ENCODE peak calls at places on chromosomes 2 and 18, in ten cellular contexts. A is ureter; E is posterior cingulate gyrus; J is psoas muscle; U is NCI-H774; V is stimulated activated CD4-positive, alpha-beta T cell treated with anti-CD3 and anti-CD28 coated beads, TNF-alpha, amount 100 ng/mL, for 4 hours; N is B cell; Y is WERI-Rb-1; C is aorta; W is NCI-H1092. Z is an unnamed sample.
A peak's percentile ranks its signal among the peaks of the same experiment; 100 is the strongest.

GRCh38 chr18:63963610-63964256 is 6.1 kb upstream of the SERPINB8 start:
- DNase-seq in J (peak; percentile 18), V (no peak), A (peak; percentile 64), E (no peak), N (peak; percentile 69), U (no peak), W (peak; percentile 34), C (no peak), Y (peak; percentile 73), Z (no peak)

GRCh38 chr2:96977631-96978195 is 8.7 kb downstream of the FAM178B start:
- DNase-seq in W (no peak), C (no peak), E (no peak), U (no peak), V (no peak), A (no peak), Y (no peak), J (no peak), N (no peak), Z (peak; percentile 19)

GRCh38 chr2:47069628-47070154 is 85.4 kb downstream of the STPG4 start:
- DNase-seq in W (no peak), E (peak; percentile 56), Y (no peak), J (peak; percentile 58), C (peak; percentile 92), N (no peak), A (peak; percentile 80), U (no peak), V (no peak), Z (no peak)

GRCh38 chr2:129062160-129062912 is 743.7 kb upstream of the HS6ST1 start:
- DNase-seq in E (no peak), C (no peak), Y (no peak), A (no peak), W (no peak), V (no peak), J (no peak), N (no peak), U (no peak), Z (no peak)

GRCh38 chr2:121727332-121727731 is 9.3 kb downstream of the NIFK start:
- DNase-seq in N (no peak), V (no peak), W (no peak), C (no peak), E (no peak), J (no peak), Y (no peak), U (no peak), A (no peak), Z (no peak)

GRCh38 chr2:188132385-188132784 is 159.3 kb upstream of the GULP1 start:
- DNase-seq in C (no peak), U (no peak), J (no peak), N (no peak), V (no peak), Y (no peak), E (no peak), W (peak; percentile 44), A (no peak), Z (no peak)

GRCh38 chr2:3121601-3122000 is 256.0 kb downstream of the EIPR1 start:
- DNase-seq in V (no peak), Y (no peak), W (no peak), C (no peak), U (no peak), J (no peak), A (no peak), N (no peak), E (no peak), Z (no peak)

GRCh38 chr18:56727399-56727798 is 76.2 kb downstream of the WDR7 start:
- DNase-seq in C (no peak), E (no peak), V (no peak), A (no peak), Y (no peak), N (no peak), U (no peak), J (no peak), W (no peak), Z (no peak)

GRCh38 chr2:62814132-62814531 is 108.6 kb downstream of the EHBP1 start:
- DNase-seq in E (no peak), Y (no peak), W (no peak), C (no peak), U (no peak), A (no peak), V (no peak), J (no peak), N (no peak), Z (no peak)

GRCh38 chr2:119387381-119388129 is 20.8 kb downstream of the DBI start:
- DNase-seq in Y (no peak), J (peak; percentile 67), U (no peak), W (peak; percentile 45), A (peak; percentile 70), C (peak; percentile 79), N (no peak), V (peak; percentile 18), E (peak; percentile 74), Z (peak; percentile 27)

GRCh38 chr2:40591785-40592184 is 139.9 kb upstream of the SLC8A1 start:
- DNase-seq in C (no peak), V (no peak), N (no peak), Y (no peak), J (no peak), W (no peak), U (no peak), E (no peak), A (no peak), Z (no peak)

GRCh38 chr2:218008060-218009040 is 5.6 kb upstream of the TNS1 start:
- DNase-seq in V (no peak), N (no peak), A (no peak), C (no peak), E (no peak), W (no peak), Y (no peak), U (no peak), J (no peak), Z (no peak)

GRCh38 chr2:5748941-5749731 is 57.0 kb downstream of the SOX11 start:
- DNase-seq in J (no peak), Y (no peak), C (no peak), U (no peak), A (no peak), E (no peak), N (no peak), V (no peak), W (no peak), Z (no peak)

GRCh38 chr2:241136191-241136590 is 13.1 kb downstream of the PASK start:
- DNase-seq in J (no peak), Y (no peak), E (no peak), U (no peak), A (no peak), W (no peak), V (no peak), C (peak; percentile 39), N (no peak), Z (no peak)

GRCh38 chr2:27798948-27799645 is 27.6 kb downstream of the MRPL33 start:
- DNase-seq in E (no peak), W (no peak), J (peak; percentile 72), V (no peak), U (no peak), C (peak; percentile 88), A (no peak), Y (no peak), N (no peak), Z (no peak)

GRCh38 chr2:85741211-85741610 is 12.6 kb upstream of the ATOH8 start:
- DNase-seq in E (no peak), U (no peak), V (no peak), J (no peak), Y (no peak), A (no peak), N (no peak), C (peak; percentile 83), W (no peak), Z (no peak)

GRCh38 chr2:152715854-152716428 is 1.3 kb downstream of the PRPF40A start:
- DNase-seq in Y (peak; percentile 53), U (no peak), W (no peak), V (no peak), E (no peak), J (no peak), C (no peak), N (peak; percentile 25), A (no peak), Z (no peak)

GRCh38 chr2:33292063-33292462 is 184.4 kb upstream of the RASGRP3 start:
- DNase-seq in Y (no peak), U (no peak), N (no peak), W (no peak), A (no peak), C (no peak), V (no peak), E (no peak), J (no peak), Z (no peak)

GRCh38 chr2:99373144-99373543 is 36.0 kb downstream of the EIF5B start:
- DNase-seq in E (no peak), U (no peak), V (no peak), W (no peak), Y (no peak), J (no peak), C (no peak), A (no peak), N (no peak), Z (no peak)

GRCh38 chr2:107775791-107776190 is 50.9 kb upstream of the RGPD4 start:
- DNase-seq in N (no peak), C (no peak), Y (no peak), V (no peak), J (no peak), A (no peak), U (no peak), W (no peak), E (no peak), Z (peak; percentile 10)

GRCh38 chr2:170972508-170973224 is 43.6 kb downstream of the GORASP2 start:
- DNase-seq in A (no peak), J (no peak), E (no peak), C (no peak), W (no peak), V (no peak), U (no peak), Y (no peak), N (no peak), Z (no peak)

GRCh38 chr2:199471443-199472057 is 13.8 kb upstream of the SATB2 start:
- DNase-seq in W (peak; percentile 51), V (no peak), U (no peak), C (peak; percentile 89), J (peak; percentile 67), E (no peak), Y (peak; percentile 89), A (no peak), N (no peak), Z (no peak)

GRCh38 chr2:79713131-79713785 is 200.4 kb downstream of the CTNNA2 start:
- DNase-seq in C (no peak), E (no peak), W (no peak), J (no peak), V (no peak), A (no peak), N (no peak), U (no peak), Y (peak; percentile 16), Z (no peak)

GRCh38 chr2:31979966-31980365 is 30.8 kb downstream of the MEMO1 start:
- DNase-seq in N (no peak), A (no peak), W (no peak), E (no peak), V (no peak), U (no peak), C (no peak), Y (no peak), J (no peak), Z (no peak)

GRCh38 chr2:18630541-18630940 is 41.2 kb upstream of the NT5C1B start:
- DNase-seq in J (no peak), A (no peak), U (no peak), N (no peak), V (no peak), W (no peak), C (no peak), Y (no peak), E (no peak), Z (no peak)

GRCh38 chr18:3236470-3236869 is 11.1 kb upstream of the MYL12A start:
- DNase-seq in A (no peak), U (no peak), N (no peak), E (no peak), W (no peak), Y (no peak), C (no peak), J (no peak), V (no peak), Z (no peak)

GRCh38 chr18:69866250-69866649 is 81.4 kb downstream of the CD226 start:
- DNase-seq in N (no peak), Y (no peak), A (no peak), U (no peak), E (no peak), J (no peak), W (no peak), C (no peak), V (no peak), Z (no peak)

GRCh38 chr18:41938445-41938844 is 16.6 kb upstream of the PIK3C3 start:
- DNase-seq in C (no peak), N (no peak), Y (no peak), W (no peak), U (no peak), V (no peak), A (no peak), E (no peak), J (no peak), Z (no peak)

Z was measured in DMS79.